ENCODE peak calls at places on chromosome 16, in five cellular contexts. S, I, F, B and O are unnamed samples.

GRCh38 chr16:29151317-29151716 is 166.5 kb downstream of the LAT start:
- DNase-seq in S (no peak), B (peak; percentile 6), F (no peak), I (no peak), O (no peak)

GRCh38 chr16:28915181-28915580 is 9.9 kb downstream of the RABEP2 start:
- DNase-seq in F (no peak), B (no peak), S (no peak), I (no peak), O (no peak)

GRCh38 chr16:2715519-2715918 is 4.5 kb downstream of the PRSS27 start:
- DNase-seq in I (no peak), B (no peak), F (no peak), S (peak; percentile 83), O (no peak)

GRCh38 chr16:19559242-19559910 is 3.9 kb downstream of the VPS35L start:
- DNase-seq in S (peak; percentile 23), F (peak; percentile 40), I (no peak), B (peak; percentile 58), O (peak; percentile 51)

GRCh38 chr16:22924492-22924891 is 110.5 kb downstream of the HS3ST2 start:
- DNase-seq in F (no peak), S (no peak), B (no peak), I (no peak), O (no peak)

GRCh38 chr16:14405611-14406537 is 224.2 kb downstream of the PARN start:
- DNase-seq in S (peak; percentile 90), B (peak; percentile 90), I (peak; percentile 77), F (peak; percentile 75), O (no peak)

GRCh38 chr16:4615389-4616046 is 830 bp upstream of the UBALD1 start:
- DNase-seq in I (no peak), B (no peak), S (no peak), F (no peak), O (no peak)

GRCh38 chr16:15486661-15487060 is 52.3 kb downstream of the BMERB1 start:
- DNase-seq in F (no peak), I (no peak), S (no peak), B (no peak), O (no peak)

GRCh38 chr16:66304961-66305360 is 61.5 kb upstream of the CDH5 start:
- DNase-seq in F (no peak), B (no peak), I (no peak), S (no peak), O (no peak)

GRCh38 chr16:81720973-81721907 is 57.9 kb upstream of the PLCG2 start:
- DNase-seq in S (no peak), F (no peak), B (no peak), I (no peak), O (no peak)

GRCh38 chr16:73047536-73048291 is at the start of gene ZFHX3:
- DNase-seq in B (peak; percentile 76), I (no peak), F (peak; percentile 82), S (no peak), O (no peak)

GRCh38 chr16:89183463-89183862 is 11.9 kb downstream of the CDH15 start:
- DNase-seq in B (no peak), I (no peak), F (no peak), S (no peak), O (no peak)

GRCh38 chr16:88533945-88534641 is 36.1 kb upstream of the ZC3H18 start:
- DNase-seq in S (no peak), I (no peak), B (no peak), F (peak; percentile 78), O (peak; percentile 31)

GRCh38 chr16:177981-178676 is 1.6 kb downstream of the HBA1 start:
- DNase-seq in F (no peak), S (no peak), I (no peak), B (no peak), O (no peak)

GRCh38 chr16:179431-179830 is 828 bp upstream of the HBQ1 start:
- DNase-seq in B (no peak), F (no peak), I (no peak), S (no peak), O (no peak)

GRCh38 chr16:177394-177822 is 928 bp downstream of the HBA1 start:
- DNase-seq in B (no peak), S (no peak), F (peak; percentile 70), I (no peak), O (no peak)

GRCh38 chr16:180101-180920 is at the start of gene HBQ1:
- DNase-seq in S (peak; percentile 90), B (peak; percentile 21), I (no peak), F (peak; percentile 97), O (no peak)

GRCh38 chr16:175145-175949 is 1.1 kb upstream of the HBA1 start:
- DNase-seq in F (peak; percentile 38), B (no peak), S (no peak), I (no peak), O (no peak)
- H3K27me3 ChIP-seq in F (peaks cover 28% of the 10 kb centered on the region), B (peaks cover 21% of the 10 kb centered on the region), S (no peaks in the 10 kb centered on the region), I (peaks cover 4% of the 10 kb centered on the region), O (no peaks in the 10 kb centered on the region)

GRCh38 chr16:27197004-27197403 is 6.3 kb upstream of the KDM8 start:
- DNase-seq in I (no peak), B (no peak), F (no peak), S (no peak), O (no peak)
- TF ChIP-seq ZBTB33 in I (no peak), B (no peak), F (no peak), S (no peak), O (no peak)

GRCh38 chr16:54288592-54289241 is 2.1 kb upstream of the IRX3 start:
- DNase-seq in S (no peak), I (no peak), F (no peak), B (no peak), O (no peak)
- H3K27me3 ChIP-seq in S (peaks cover 30% of the 10 kb centered on the region), I (peaks cover 7% of the 10 kb centered on the region), F (no peaks in the 10 kb centered on the region), B (no peaks in the 10 kb centered on the region), O (no peaks in the 10 kb centered on the region)

GRCh38 chr16:86626966-86627365 is 48.6 kb downstream of the FOXL1 start:
- DNase-seq in B (no peak), F (no peak), S (no peak), I (no peak), O (no peak)
- TF ChIP-seq ZBTB33 in B (no peak), F (no peak), S (no peak), I (no peak), O (no peak)

GRCh38 chr16:31479752-31480151 is 3.2 kb upstream of the SLC5A2 start:
- DNase-seq in I (no peak), S (no peak), B (no peak), F (no peak), O (no peak)

GRCh38 chr16:31476305-31477219 is 4.6 kb downstream of the TGFB1I1 start:
- DNase-seq in I (no peak), F (peak; percentile 59), S (peak; percentile 94), B (peak; percentile 63), O (no peak)

GRCh38 chr16:31480851-31481250 is 2.1 kb upstream of the SLC5A2 start:
- DNase-seq in I (no peak), B (no peak), F (no peak), S (peak; percentile 66), O (no peak)

GRCh38 chr16:31477220-31478216 is 5.4 kb upstream of the SLC5A2 start:
- DNase-seq in B (peak; percentile 93), S (peak; percentile 90), F (no peak), I (no peak), O (no peak)

GRCh38 chr16:31478956-31479355 is 4.0 kb upstream of the SLC5A2 start:
- DNase-seq in F (no peak), I (no peak), S (no peak), B (no peak), O (no peak)
- H3K27me3 ChIP-seq in F (no peaks in the 10 kb centered on the region), I (peaks cover 6% of the 10 kb centered on the region), S (no peaks in the 10 kb centered on the region), B (peaks cover 21% of the 10 kb centered on the region), O (no peaks in the 10 kb centered on the region)